ENCODE peak calls at places on chromosomes 2 and 18, in four cellular contexts. One of them, this sample, is unnamed.

GRCh38 chr2:120471166-120471565 is 125.2 kb downstream of the INHBB start:
- DNase-seq in RKO: no peak
- DNase-seq in upper lobe of right lung: peak; percentile 62
- DNase-seq in testis: no peak
- DNase-seq in this sample: no peak

GRCh38 chr2:120735750-120736170 is at the start of gene GLI2:
- DNase-seq in RKO: no peak
- DNase-seq in upper lobe of right lung: peak; percentile 81
- DNase-seq in testis: peak; percentile 90
- DNase-seq in this sample: peak; percentile 86

GRCh38 chr2:100882645-100883613 is 63.0 kb downstream of the NPAS2 start:
- DNase-seq in RKO: no peak
- DNase-seq in upper lobe of right lung: no peak
- DNase-seq in testis: peak; percentile 52
- DNase-seq in this sample: no peak

GRCh38 chr2:98086491-98087446 is at the start of gene VWA3B:
- DNase-seq in RKO: peak; percentile 52
- DNase-seq in upper lobe of right lung: peak; percentile 87
- DNase-seq in testis: peak; percentile 79
- DNase-seq in this sample: peak; percentile 91

GRCh38 chr2:56229397-56230060 is 45.7 kb downstream of the CCDC85A start:
- DNase-seq in RKO: no peak
- DNase-seq in upper lobe of right lung: no peak
- DNase-seq in testis: no peak
- DNase-seq in this sample: no peak

GRCh38 chr2:205806126-205806905 is 124.0 kb downstream of the NRP2 start:
- DNase-seq in RKO: no peak
- DNase-seq in upper lobe of right lung: peak; percentile 86
- DNase-seq in testis: no peak
- DNase-seq in this sample: no peak

GRCh38 chr2:201196803-201197202 is 13.9 kb downstream of the CASP10 start:
- DNase-seq in RKO: no peak
- DNase-seq in upper lobe of right lung: no peak
- DNase-seq in testis: no peak
- DNase-seq in this sample: no peak

GRCh38 chr2:202815548-202816420 is 55.8 kb downstream of the ICA1L start:
- DNase-seq in RKO: no peak
- DNase-seq in upper lobe of right lung: no peak
- DNase-seq in testis: peak; percentile 64
- DNase-seq in this sample: no peak

GRCh38 chr2:25920326-25920725 is 42.0 kb upstream of the ASXL2 start:
- DNase-seq in RKO: no peak
- DNase-seq in upper lobe of right lung: no peak
- DNase-seq in testis: no peak
- DNase-seq in this sample: no peak

GRCh38 chr2:179250084-179250483 is 14.5 kb downstream of the SESTD1 start:
- DNase-seq in RKO: no peak
- DNase-seq in upper lobe of right lung: no peak
- DNase-seq in testis: no peak
- DNase-seq in this sample: no peak

GRCh38 chr2:222404126-222404891 is 20.0 kb upstream of the SGPP2 start:
- DNase-seq in RKO: no peak
- DNase-seq in upper lobe of right lung: no peak
- DNase-seq in testis: peak; percentile 22
- DNase-seq in this sample: no peak

GRCh38 chr2:158130832-158131473 is 29.3 kb downstream of the UPP2 start:
- DNase-seq in RKO: no peak
- DNase-seq in upper lobe of right lung: no peak
- DNase-seq in testis: no peak
- DNase-seq in this sample: no peak

GRCh38 chr2:218873359-218874194 is 7.1 kb upstream of the WNT10A start:
- DNase-seq in RKO: no peak
- DNase-seq in upper lobe of right lung: no peak
- DNase-seq in testis: no peak
- DNase-seq in this sample: peak; percentile 75

GRCh38 chr2:231409773-231410172 is 14.3 kb downstream of the B3GNT7 start:
- DNase-seq in RKO: no peak
- DNase-seq in upper lobe of right lung: no peak
- DNase-seq in testis: no peak
- DNase-seq in this sample: no peak

GRCh38 chr2:147937744-147938349 is 82.7 kb downstream of the ORC4 start:
- DNase-seq in RKO: peak; percentile 68
- DNase-seq in upper lobe of right lung: no peak
- DNase-seq in testis: no peak
- DNase-seq in this sample: peak; percentile 32

GRCh38 chr2:20148411-20148810 is 76.5 kb downstream of the SDC1 start:
- DNase-seq in RKO: no peak
- DNase-seq in upper lobe of right lung: no peak
- DNase-seq in testis: no peak
- DNase-seq in this sample: no peak

GRCh38 chr18:28588884-28589549 is 412.1 kb upstream of the CDH2 start:
- DNase-seq in RKO: no peak
- DNase-seq in upper lobe of right lung: no peak
- DNase-seq in testis: no peak
- DNase-seq in this sample: no peak

GRCh38 chr2:99205491-99205890 is 24.5 kb downstream of the MRPL30 start:
- DNase-seq in RKO: no peak
- DNase-seq in upper lobe of right lung: no peak
- DNase-seq in testis: no peak
- DNase-seq in this sample: no peak

GRCh38 chr2:177129610-177130009 is 83.0 kb upstream of the HNRNPA3 start:
- DNase-seq in RKO: no peak
- DNase-seq in upper lobe of right lung: no peak
- DNase-seq in testis: no peak
- DNase-seq in this sample: no peak

GRCh38 chr2:28101123-28101522 is 210.6 kb downstream of the BABAM2 start:
- DNase-seq in RKO: no peak
- DNase-seq in upper lobe of right lung: no peak
- DNase-seq in testis: no peak
- DNase-seq in this sample: no peak

GRCh38 chr2:72963423-72964145 is 46.3 kb downstream of the EMX1 start:
- DNase-seq in RKO: no peak
- DNase-seq in upper lobe of right lung: no peak
- DNase-seq in testis: peak; percentile 19
- DNase-seq in this sample: no peak

GRCh38 chr18:10482363-10482984 is 28.0 kb downstream of the APCDD1 start:
- DNase-seq in RKO: no peak
- DNase-seq in upper lobe of right lung: no peak
- DNase-seq in testis: no peak
- DNase-seq in this sample: no peak

GRCh38 chr2:134836986-134837385 is 1.4 kb upstream of the ACMSD start:
- DNase-seq in RKO: peak; percentile 66
- DNase-seq in upper lobe of right lung: no peak
- DNase-seq in testis: no peak
- DNase-seq in this sample: no peak

GRCh38 chr2:45258251-45258775 is 249.1 kb upstream of the SIX2 start:
- DNase-seq in RKO: no peak
- DNase-seq in upper lobe of right lung: no peak
- DNase-seq in testis: no peak
- DNase-seq in this sample: no peak

GRCh38 chr2:3585239-3586109 is 9.4 kb upstream of the COLEC11 start:
- DNase-seq in RKO: no peak
- DNase-seq in upper lobe of right lung: no peak
- DNase-seq in testis: peak; percentile 56
- DNase-seq in this sample: no peak

GRCh38 chr2:161273038-161273760 is 35.0 kb upstream of the PSMD14 start:
- DNase-seq in RKO: peak; percentile 72
- DNase-seq in upper lobe of right lung: no peak
- DNase-seq in testis: no peak
- DNase-seq in this sample: peak; percentile 7

GRCh38 chr2:34547340-34547739 is 948.2 kb upstream of the FAM98A start:
- DNase-seq in RKO: no peak
- DNase-seq in upper lobe of right lung: no peak
- DNase-seq in testis: no peak
- DNase-seq in this sample: no peak

GRCh38 chr2:20563251-20563650 is 87.6 kb downstream of the HS1BP3 start:
- DNase-seq in RKO: no peak
- DNase-seq in upper lobe of right lung: peak; percentile 46
- DNase-seq in testis: no peak
- DNase-seq in this sample: no peak

GRCh38 chr2:145623136-145623535 is 1103.2 kb upstream of the ZEB2 start:
- DNase-seq in RKO: no peak
- DNase-seq in upper lobe of right lung: no peak
- DNase-seq in testis: no peak
- DNase-seq in this sample: no peak

GRCh38 chr18:24212939-24213338 is 74.1 kb downstream of the CABYR start:
- DNase-seq in RKO: peak; percentile 87
- DNase-seq in upper lobe of right lung: no peak
- DNase-seq in testis: no peak
- DNase-seq in this sample: no peak

GRCh38 chr18:3771121-3771971 is 321.4 kb downstream of the TGIF1 start:
- DNase-seq in RKO: peak; percentile 30
- DNase-seq in upper lobe of right lung: peak; percentile 94
- DNase-seq in testis: peak; percentile 94
- DNase-seq in this sample: peak; percentile 93

GRCh38 chr2:43038034-43038719 is 188.2 kb downstream of the ZFP36L2 start:
- DNase-seq in RKO: no peak
- DNase-seq in upper lobe of right lung: peak; percentile 41
- DNase-seq in testis: no peak
- DNase-seq in this sample: no peak

GRCh38 chr2:159009940-159010339 is 41.5 kb downstream of the TANC1 start:
- DNase-seq in RKO: no peak
- DNase-seq in upper lobe of right lung: no peak
- DNase-seq in testis: no peak
- DNase-seq in this sample: no peak

This sample was measured in retina.